ENCODE peak calls at places on chromosomes 11 and 22, in nine cellular contexts. A, T, D, K, P, V, X, B and S are unnamed samples.

GRCh38 chr11:29129850-29130249 is 887.0 kb downstream of the KCNA4 start:
- DNase-seq in K (no peak), P (no peak), D (peak), A (peak), T (no peak), B (no peak), X (peak), V (no peak), S (no peak)

GRCh38 chr11:72704028-72704782 is 30.0 kb upstream of the PDE2A start:
- DNase-seq in D (no peak), V (no peak), A (no peak), K (no peak), P (no peak), B (no peak), T (no peak), X (no peak), S (no peak)

GRCh38 chr11:57460756-57461749 is 725 bp downstream of the RTN4RL2 start:
- DNase-seq in V (peak), T (peak), P (no peak), A (no peak), K (no peak), D (no peak), X (no peak), B (no peak), S (no peak)

GRCh38 chr11:134045799-134046635 is 22.9 kb upstream of the JAM3 start:
- DNase-seq in A (no peak), V (peak), K (no peak), B (no peak), P (no peak), T (peak), D (no peak), X (peak), S (no peak)

GRCh38 chr22:47382164-47382890 is 619.9 kb downstream of the TBC1D22A start:
- DNase-seq in P (no peak), B (no peak), T (no peak), X (no peak), A (no peak), V (no peak), K (no peak), D (no peak), S (no peak)

GRCh38 chr11:57458410-57459111 is 1.8 kb upstream of the RTN4RL2 start:
- DNase-seq in B (peak), D (peak), X (peak), K (peak), A (peak), V (peak), P (no peak), T (peak), S (peak)

GRCh38 chr22:44860311-44860710 is 107.9 kb downstream of the ARHGAP8 start:
- DNase-seq in T (no peak), V (no peak), B (no peak), A (no peak), P (no peak), D (no peak), X (no peak), K (no peak), S (no peak)

GRCh38 chr22:35705141-35705540 is 12.5 kb upstream of the APOL5 start:
- DNase-seq in D (peak), B (no peak), A (peak), P (no peak), X (peak), V (no peak), K (no peak), T (no peak), S (no peak)

GRCh38 chr11:108093128-108093904 is 28.1 kb upstream of the ACAT1 start:
- DNase-seq in X (peak), V (no peak), B (no peak), D (peak), T (no peak), A (peak), P (no peak), K (no peak), S (no peak)

GRCh38 chr11:73288197-73288872 is 16.2 kb downstream of the P2RY6 start:
- DNase-seq in P (no peak), B (no peak), D (no peak), K (no peak), V (no peak), A (no peak), T (no peak), X (no peak), S (no peak)

GRCh38 chr22:32819120-32819519 is 17.6 kb downstream of the TIMP3 start:
- DNase-seq in T (no peak), A (no peak), D (no peak), X (no peak), K (no peak), P (no peak), B (no peak), V (no peak), S (no peak)

GRCh38 chr22:32823024-32823730 is 21.7 kb downstream of the TIMP3 start:
- DNase-seq in B (no peak), V (peak), T (peak), D (peak), K (peak), P (no peak), X (peak), A (peak), S (peak)

GRCh38 chr22:32822188-32822877 is 20.8 kb downstream of the TIMP3 start:
- DNase-seq in D (no peak), X (no peak), K (no peak), T (no peak), A (no peak), P (no peak), B (no peak), V (no peak), S (no peak)

GRCh38 chr22:32818446-32819115 is 17.1 kb downstream of the TIMP3 start:
- DNase-seq in K (no peak), V (no peak), P (no peak), D (no peak), X (no peak), B (no peak), T (no peak), A (no peak), S (no peak)

DNA sequence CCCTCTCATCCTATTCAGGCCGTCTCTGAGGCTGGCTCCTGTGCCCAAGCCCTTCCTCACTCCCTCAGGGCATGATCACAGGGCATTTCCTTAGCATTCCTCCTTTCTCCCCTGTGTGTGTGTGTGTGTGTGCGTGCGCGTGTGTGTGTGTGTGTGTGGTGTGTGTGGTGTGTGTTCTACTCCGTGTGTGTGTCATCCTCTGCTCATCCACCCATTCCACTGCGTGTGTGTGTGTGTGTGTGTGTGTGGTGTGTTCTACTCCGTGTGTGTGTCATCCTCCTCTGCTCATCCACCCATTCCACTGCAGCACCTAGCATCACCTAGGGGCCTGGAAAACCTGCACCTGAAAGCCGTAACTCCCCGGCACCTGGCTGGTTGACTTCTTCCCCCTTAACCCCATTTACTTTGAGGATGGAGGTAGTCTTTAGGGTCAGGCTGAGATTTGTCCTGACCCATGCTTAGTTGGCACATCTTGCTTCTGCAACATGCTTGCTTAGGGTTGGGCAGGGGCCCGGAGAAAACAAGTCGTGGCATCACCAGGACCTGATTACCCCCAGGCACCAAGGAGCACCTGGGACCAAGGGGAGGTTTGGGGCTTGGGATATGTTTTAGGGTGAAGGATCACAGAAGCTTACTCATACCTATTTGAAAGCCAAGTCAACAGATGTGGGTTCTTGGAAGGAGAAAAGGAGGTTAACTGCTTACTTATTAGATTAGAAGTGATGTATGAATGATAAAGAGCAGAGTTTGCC is 18.8 kb downstream of the TIMP3 start:
- DNase-seq in X (no peak), T (no peak), P (no peak), B (no peak), D (peak), A (no peak), K (no peak), V (no peak), S (no peak)
- TF ChIP-seq CTCF in X (no peak), T (no peak), P (no peak), B (no peak), D (no peak), A (no peak), K (no peak), V (no peak), S (no peak)

DNA sequence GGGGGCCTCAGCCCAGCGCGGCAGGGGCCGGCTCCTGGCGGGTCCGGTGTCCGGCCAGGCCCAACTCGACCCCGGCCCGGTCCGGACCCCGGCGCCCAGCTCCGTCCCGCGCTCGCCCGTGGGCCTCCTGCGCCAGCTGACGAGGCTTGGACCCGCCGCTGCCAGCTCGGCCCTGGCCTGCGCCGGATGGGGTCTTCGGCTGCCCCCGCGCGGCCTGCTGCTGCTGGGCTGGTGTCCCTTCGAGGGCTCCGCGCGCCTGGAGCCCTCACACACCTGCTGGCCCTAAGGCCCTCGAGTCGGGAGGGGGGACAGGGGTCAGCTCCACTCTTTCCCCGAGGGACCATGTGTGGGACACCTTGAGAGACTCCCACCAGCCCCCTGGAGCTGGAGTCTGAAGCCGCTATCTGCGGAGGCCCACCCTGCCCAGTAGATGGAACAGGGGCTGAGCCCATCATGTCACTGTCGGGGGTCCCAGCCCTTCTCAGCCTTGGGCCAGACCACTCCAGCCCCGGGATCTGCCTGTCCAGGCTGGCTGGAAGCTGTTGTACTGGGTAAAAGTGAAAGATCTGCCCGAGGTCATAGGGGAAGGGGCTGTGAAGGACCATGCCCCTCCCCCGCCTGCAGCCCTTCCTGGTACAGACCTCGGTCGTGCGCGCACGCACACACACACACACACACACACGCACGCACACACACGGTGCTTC is 768 bp upstream of the CDKN1C start:
- DNase-seq in X (no peak), D (no peak), T (peak), P (no peak), V (peak), K (no peak), B (peak), A (no peak), S (peak)
- TF ChIP-seq CTCF in X (no peak), D (peak), T (peak), P (no peak), V (no peak), K (no peak), B (no peak), A (peak), S (peak)

GRCh38 chr22:50570861-50571260 is 7.4 kb downstream of the CPT1B start:
- DNase-seq in K (no peak), X (no peak), V (no peak), A (no peak), T (no peak), P (no peak), D (no peak), B (no peak), S (no peak)

GRCh38 chr22:50568626-50569025 is 5.9 kb upstream of the SYCE3 start:
- DNase-seq in D (no peak), X (no peak), K (peak), A (no peak), B (no peak), P (no peak), T (no peak), V (no peak), S (no peak)

GRCh38 chr22:50569896-50570535 is 7.3 kb upstream of the SYCE3 start:
- DNase-seq in V (no peak), K (no peak), A (no peak), D (no peak), T (no peak), B (no peak), X (no peak), P (no peak), S (no peak)

GRCh38 chr22:50567721-50568252 is 5.1 kb upstream of the SYCE3 start:
- DNase-seq in D (no peak), A (no peak), V (no peak), B (no peak), K (peak), X (no peak), T (no peak), P (no peak), S (no peak)

DNA sequence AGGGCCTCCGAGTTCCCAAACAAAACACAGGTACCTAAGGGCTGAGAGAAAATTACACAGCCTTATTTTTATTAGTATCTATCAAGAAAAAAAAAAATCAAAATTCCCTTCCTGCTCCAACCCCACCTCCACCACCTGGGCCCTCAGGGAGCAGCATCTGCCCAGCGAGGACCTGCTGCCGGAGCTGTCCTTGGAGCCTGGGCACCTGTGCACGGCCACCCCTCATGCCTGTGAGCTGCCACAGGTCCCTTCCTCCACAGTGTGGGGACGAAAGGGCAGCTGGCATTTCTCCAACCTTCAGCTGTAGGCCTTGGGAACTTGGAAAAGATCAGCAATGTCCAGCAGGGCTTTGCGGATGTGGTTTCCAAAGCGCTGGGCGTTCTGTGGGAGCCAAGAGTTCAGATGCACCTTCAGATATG is 6.3 kb upstream of the SYCE3 start:
- DNase-seq in D (no peak), K (peak), A (no peak), X (no peak), T (no peak), B (no peak), V (no peak), P (no peak), S (no peak)
- TF ChIP-seq CTCF in D (no peak), K (no peak), A (no peak), X (no peak), T (no peak), B (no peak), V (no peak), P (no peak), S (no peak)

GRCh38 chr11:74443071-74443864 is 24.1 kb downstream of the KCNE3 start:
- DNase-seq in K (peak), P (no peak), B (no peak), X (peak), A (peak), V (no peak), T (peak), D (peak), S (no peak)
- TF ChIP-seq CTCF in K (no peak), P (no peak), B (peak), X (peak), A (peak), V (no peak), T (no peak), D (no peak), S (no peak)

GRCh38 chr11:84780689-84781293 is 846.4 kb downstream of the DLG2 start:
- DNase-seq in T (peak), D (peak), P (no peak), V (no peak), K (no peak), X (peak), A (peak), B (no peak), S (no peak)
- TF ChIP-seq CTCF in T (peak), D (peak), P (no peak), V (peak), K (peak), X (peak), A (peak), B (peak), S (peak)

DNA sequence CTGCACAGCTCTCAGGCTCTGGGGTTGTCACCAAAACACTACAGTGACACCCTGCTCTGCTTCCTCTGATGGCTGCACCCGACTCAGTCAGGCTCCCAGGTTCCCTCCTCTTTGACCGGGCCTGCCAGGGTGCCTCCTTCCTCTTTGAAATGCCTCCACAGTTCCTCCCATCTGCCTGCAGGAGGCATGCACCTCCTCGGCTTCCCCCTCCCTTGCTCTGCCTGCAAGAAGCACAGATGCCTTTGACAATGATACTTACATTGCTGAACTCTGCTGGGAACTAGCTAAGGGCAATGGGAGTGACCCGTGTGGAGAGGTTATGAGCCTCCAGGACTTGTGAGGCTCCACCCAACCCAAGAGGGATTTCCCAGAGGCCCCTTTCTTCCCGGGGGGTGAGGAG is 674.1 kb downstream of the OPCML start:
- DNase-seq in P (no peak), T (peak), A (peak), X (peak), V (peak), B (no peak), D (peak), K (no peak), S (peak)
- TF ChIP-seq CTCF in P (no peak), T (peak), A (peak), X (no peak), V (peak), B (no peak), D (peak), K (no peak), S (peak)